ENCODE peak calls at places on chromosomes 5 and 9, in four cellular contexts. One of them, this sample, is unnamed.
A peak's percentile ranks its signal among the peaks of the same experiment; 100 is the strongest.

GRCh38 chr9:136769710-136770191 is 5.4 kb upstream of the LCN15 start:
- DNase-seq in SK-N-SH: peak; percentile 96
- DNase-seq in GM23338: peak; percentile 90
- DNase-seq in A549: peak; percentile 72
- DNase-seq in this sample: no peak

GRCh38 chr9:4967521-4967920 is 17.6 kb upstream of the JAK2 start:
- DNase-seq in SK-N-SH: no peak
- DNase-seq in GM23338: no peak
- DNase-seq in A549: no peak
- DNase-seq in this sample: no peak

GRCh38 chr9:130368631-130369103 is 76.1 kb upstream of the ASS1 start:
- DNase-seq in SK-N-SH: no peak
- DNase-seq in GM23338: no peak
- DNase-seq in A549: no peak
- DNase-seq in this sample: no peak

GRCh38 chr5:136615251-136615650 is 249.9 kb upstream of the TRPC7 start:
- DNase-seq in SK-N-SH: no peak
- DNase-seq in GM23338: no peak
- DNase-seq in A549: no peak
- DNase-seq in this sample: no peak

GRCh38 chr9:130078547-130078946 is 24.8 kb downstream of the GPR107 start:
- DNase-seq in SK-N-SH: no peak
- DNase-seq in GM23338: no peak
- DNase-seq in A549: no peak
- DNase-seq in this sample: no peak

GRCh38 chr5:147576646-147577535 is 67.0 kb upstream of the DPYSL3 start:
- DNase-seq in SK-N-SH: peak; percentile 49
- DNase-seq in GM23338: peak; percentile 77
- DNase-seq in A549: peak; percentile 12
- DNase-seq in this sample: peak; percentile 24

GRCh38 chr5:72231989-72232703 is 87.9 kb downstream of the MRPS27 start:
- DNase-seq in SK-N-SH: no peak
- DNase-seq in GM23338: no peak
- DNase-seq in A549: no peak
- DNase-seq in this sample: no peak

GRCh38 chr5:22918511-22918910 is 65.4 kb upstream of the CDH12 start:
- DNase-seq in SK-N-SH: no peak
- DNase-seq in GM23338: no peak
- DNase-seq in A549: no peak
- DNase-seq in this sample: no peak

GRCh38 chr9:98823666-98824334 is 16.3 kb downstream of the GALNT12 start:
- DNase-seq in SK-N-SH: no peak
- DNase-seq in GM23338: no peak
- DNase-seq in A549: no peak
- DNase-seq in this sample: no peak

GRCh38 chr5:178486305-178486704 is 103.9 kb downstream of the COL23A1 start:
- DNase-seq in SK-N-SH: no peak
- DNase-seq in GM23338: no peak
- DNase-seq in A549: no peak
- DNase-seq in this sample: no peak

GRCh38 chr9:114046876-114047275 is 31.2 kb downstream of the AMBP start:
- DNase-seq in SK-N-SH: no peak
- DNase-seq in GM23338: no peak
- DNase-seq in A549: no peak
- DNase-seq in this sample: no peak

GRCh38 chr9:77848897-77849296 is 182.7 kb downstream of the GNAQ start:
- DNase-seq in SK-N-SH: no peak
- DNase-seq in GM23338: no peak
- DNase-seq in A549: peak; percentile 47
- DNase-seq in this sample: no peak

GRCh38 chr5:83145882-83146331 is 68.6 kb downstream of the XRCC4 start:
- DNase-seq in SK-N-SH: no peak
- DNase-seq in GM23338: no peak
- DNase-seq in A549: no peak
- DNase-seq in this sample: no peak

GRCh38 chr5:105407190-105407589 is 1844.6 kb upstream of the NUDT12 start:
- DNase-seq in SK-N-SH: no peak
- DNase-seq in GM23338: peak; percentile 17
- DNase-seq in A549: no peak
- DNase-seq in this sample: no peak

GRCh38 chr5:633521-633955 is 21.4 kb downstream of the CEP72 start:
- DNase-seq in SK-N-SH: no peak
- DNase-seq in GM23338: peak; percentile 23
- DNase-seq in A549: no peak
- DNase-seq in this sample: no peak

GRCh38 chr5:177447611-177448243 is 1.1 kb downstream of the PRR7 start:
- DNase-seq in SK-N-SH: peak; percentile 77
- DNase-seq in GM23338: peak; percentile 84
- DNase-seq in A549: peak; percentile 88
- DNase-seq in this sample: peak; percentile 72

GRCh38 chr9:101543098-101543735 is 9.6 kb downstream of the RNF20 start:
- DNase-seq in SK-N-SH: no peak
- DNase-seq in GM23338: no peak
- DNase-seq in A549: no peak
- DNase-seq in this sample: no peak

GRCh38 chr5:73088026-73088425 is 32.3 kb upstream of the TMEM171 start:
- DNase-seq in SK-N-SH: no peak
- DNase-seq in GM23338: no peak
- DNase-seq in A549: no peak
- DNase-seq in this sample: no peak

GRCh38 chr5:31194458-31194808 is 947 bp downstream of the CDH6 start:
- DNase-seq in SK-N-SH: no peak
- DNase-seq in GM23338: no peak
- DNase-seq in A549: no peak
- DNase-seq in this sample: no peak

GRCh38 chr9:35603506-35603985 is 1.5 kb upstream of the TESK1 start:
- DNase-seq in SK-N-SH: peak; percentile 43
- DNase-seq in GM23338: peak; percentile 9
- DNase-seq in A549: no peak
- DNase-seq in this sample: no peak

GRCh38 chr9:101486693-101487442 is 46.8 kb upstream of the RNF20 start:
- DNase-seq in SK-N-SH: peak; percentile 86
- DNase-seq in GM23338: peak; percentile 93
- DNase-seq in A549: peak; percentile 73
- DNase-seq in this sample: no peak

GRCh38 chr5:80713640-80714039 is 58.9 kb upstream of the DHFR start:
- DNase-seq in SK-N-SH: no peak
- DNase-seq in GM23338: no peak
- DNase-seq in A549: no peak
- DNase-seq in this sample: no peak

GRCh38 chr5:36457511-36458260 is 148.7 kb upstream of the SLC1A3 start:
- DNase-seq in SK-N-SH: no peak
- DNase-seq in GM23338: peak; percentile 30
- DNase-seq in A549: no peak
- DNase-seq in this sample: no peak

GRCh38 chr5:145464194-145464593 is 370.9 kb downstream of the PRELID2 start:
- DNase-seq in SK-N-SH: no peak
- DNase-seq in GM23338: no peak
- DNase-seq in A549: no peak
- DNase-seq in this sample: no peak

GRCh38 chr5:145466533-145466932 is 368.6 kb downstream of the PRELID2 start:
- DNase-seq in SK-N-SH: no peak
- DNase-seq in GM23338: no peak
- DNase-seq in A549: no peak
- DNase-seq in this sample: no peak

GRCh38 chr5:145462525-145462924 is 372.6 kb downstream of the PRELID2 start:
- DNase-seq in SK-N-SH: no peak
- DNase-seq in GM23338: no peak
- DNase-seq in A549: no peak
- DNase-seq in this sample: no peak

GRCh38 chr5:145463634-145464033 is 371.5 kb downstream of the PRELID2 start:
- DNase-seq in SK-N-SH: no peak
- DNase-seq in GM23338: no peak
- DNase-seq in A549: no peak
- DNase-seq in this sample: no peak

DNA sequence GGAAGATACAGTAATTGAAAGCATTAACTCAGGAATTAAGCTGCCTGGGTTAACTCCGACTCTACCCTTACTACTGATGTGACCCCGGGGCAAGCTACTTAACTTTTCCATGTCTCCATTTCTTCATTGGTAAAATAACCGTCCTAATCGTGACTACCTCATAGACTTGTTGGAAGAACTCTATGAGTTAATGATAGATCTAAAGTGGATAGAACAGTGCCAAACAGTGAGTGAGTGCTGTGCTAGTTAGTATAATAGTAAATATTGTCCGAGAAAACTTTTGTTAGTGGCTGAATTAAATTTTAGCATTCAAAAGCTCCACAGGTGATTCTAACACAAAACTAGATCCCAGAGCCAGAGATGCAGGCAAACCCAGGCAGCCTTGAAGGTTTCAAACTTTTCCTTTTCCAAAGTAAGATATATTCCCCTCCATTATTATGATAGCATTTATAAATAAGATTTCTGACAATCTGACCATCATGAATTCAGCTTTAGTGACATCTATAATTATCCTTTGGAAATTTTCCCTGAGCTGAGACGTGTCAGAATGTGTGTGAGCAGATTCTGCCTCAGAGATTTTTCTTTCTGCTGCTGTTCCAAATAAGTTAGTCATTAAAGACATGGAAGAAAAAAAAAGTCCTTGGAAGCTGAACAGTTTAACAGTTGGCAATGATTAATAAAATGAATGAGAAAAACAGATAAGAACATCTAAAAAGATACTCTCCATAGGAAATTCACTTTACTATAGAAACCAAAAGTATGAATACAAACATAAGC is 369.5 kb downstream of the PRELID2 start:
- DNase-seq in SK-N-SH: no peak
- DNase-seq in GM23338: no peak
- DNase-seq in A549: no peak
- DNase-seq in this sample: no peak
- TF ChIP-seq REST in SK-N-SH: no peak
- TF ChIP-seq REST in GM23338: no peak
- TF ChIP-seq REST in A549: no peak
- TF ChIP-seq REST in this sample: no peak

GRCh38 chr9:93024646-93024910 is 33.9 kb upstream of the SUSD3 start:
- DNase-seq in SK-N-SH: no peak
- DNase-seq in GM23338: no peak
- DNase-seq in A549: no peak
- DNase-seq in this sample: no peak

GRCh38 chr9:93027750-93028149 is 30.8 kb upstream of the SUSD3 start:
- DNase-seq in SK-N-SH: no peak
- DNase-seq in GM23338: no peak
- DNase-seq in A549: no peak
- DNase-seq in this sample: no peak

GRCh38 chr9:93026640-93027039 is 31.9 kb upstream of the SUSD3 start:
- DNase-seq in SK-N-SH: no peak
- DNase-seq in GM23338: no peak
- DNase-seq in A549: no peak
- DNase-seq in this sample: no peak

GRCh38 chr9:93024986-93025630 is 33.4 kb upstream of the SUSD3 start:
- DNase-seq in SK-N-SH: no peak
- DNase-seq in GM23338: no peak
- DNase-seq in A549: no peak
- DNase-seq in this sample: no peak

GRCh38 chr9:93025736-93026135 is 32.8 kb upstream of the SUSD3 start:
- DNase-seq in SK-N-SH: no peak
- DNase-seq in GM23338: no peak
- DNase-seq in A549: no peak
- DNase-seq in this sample: no peak
- TF ChIP-seq CTCF in SK-N-SH: no peak
- TF ChIP-seq CTCF in GM23338: no peak
- TF ChIP-seq CTCF in A549: no peak
- TF ChIP-seq CTCF in this sample: no peak

GRCh38 chr5:139600336-139600949 is 39.3 kb downstream of the UBE2D2 start:
- DNase-seq in SK-N-SH: no peak
- DNase-seq in GM23338: no peak
- DNase-seq in A549: peak; percentile 39
- DNase-seq in this sample: no peak

GRCh38 chr5:139601429-139601828 is 40.3 kb downstream of the UBE2D2 start:
- DNase-seq in SK-N-SH: no peak
- DNase-seq in GM23338: no peak
- DNase-seq in A549: no peak
- DNase-seq in this sample: no peak

DNA sequence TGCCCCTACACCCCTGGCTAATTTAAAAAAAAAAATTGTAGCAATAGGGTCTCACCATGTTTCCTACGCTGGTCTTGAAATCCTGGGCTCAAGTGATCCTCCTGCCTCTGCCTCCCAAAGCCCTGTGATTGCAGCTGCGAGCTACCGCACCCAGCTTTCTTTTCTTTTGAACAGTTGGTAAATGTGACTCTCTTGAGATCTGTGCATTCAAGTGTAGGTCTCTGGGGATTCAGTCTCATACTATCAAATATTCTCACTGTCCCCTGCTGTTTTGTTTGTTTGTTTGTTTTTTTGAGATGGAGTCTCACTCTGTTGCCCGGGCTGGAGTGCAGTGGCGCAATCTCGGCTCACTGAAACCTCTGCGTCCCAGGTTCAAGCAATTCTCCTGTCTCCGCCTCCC is 42.3 kb upstream of the CXXC5 start:
- DNase-seq in SK-N-SH: no peak
- DNase-seq in GM23338: no peak
- DNase-seq in A549: no peak
- DNase-seq in this sample: no peak
- TF ChIP-seq REST in SK-N-SH: no peak
- TF ChIP-seq REST in GM23338: no peak
- TF ChIP-seq REST in A549: no peak
- TF ChIP-seq REST in this sample: no peak

GRCh38 chr5:173590436-173591299 is 25.8 kb downstream of the BOD1 start:
- DNase-seq in SK-N-SH: no peak
- DNase-seq in GM23338: no peak
- DNase-seq in A549: no peak
- DNase-seq in this sample: no peak

GRCh38 chr5:173595826-173596225 is 20.6 kb downstream of the BOD1 start:
- DNase-seq in SK-N-SH: no peak
- DNase-seq in GM23338: no peak
- DNase-seq in A549: no peak
- DNase-seq in this sample: no peak

GRCh38 chr5:173591300-173591622 is 25.2 kb downstream of the BOD1 start:
- DNase-seq in SK-N-SH: peak; percentile 47
- DNase-seq in GM23338: no peak
- DNase-seq in A549: no peak
- DNase-seq in this sample: no peak

GRCh38 chr5:173594061-173594460 is 22.4 kb downstream of the BOD1 start:
- DNase-seq in SK-N-SH: no peak
- DNase-seq in GM23338: no peak
- DNase-seq in A549: no peak
- DNase-seq in this sample: no peak

DNA sequence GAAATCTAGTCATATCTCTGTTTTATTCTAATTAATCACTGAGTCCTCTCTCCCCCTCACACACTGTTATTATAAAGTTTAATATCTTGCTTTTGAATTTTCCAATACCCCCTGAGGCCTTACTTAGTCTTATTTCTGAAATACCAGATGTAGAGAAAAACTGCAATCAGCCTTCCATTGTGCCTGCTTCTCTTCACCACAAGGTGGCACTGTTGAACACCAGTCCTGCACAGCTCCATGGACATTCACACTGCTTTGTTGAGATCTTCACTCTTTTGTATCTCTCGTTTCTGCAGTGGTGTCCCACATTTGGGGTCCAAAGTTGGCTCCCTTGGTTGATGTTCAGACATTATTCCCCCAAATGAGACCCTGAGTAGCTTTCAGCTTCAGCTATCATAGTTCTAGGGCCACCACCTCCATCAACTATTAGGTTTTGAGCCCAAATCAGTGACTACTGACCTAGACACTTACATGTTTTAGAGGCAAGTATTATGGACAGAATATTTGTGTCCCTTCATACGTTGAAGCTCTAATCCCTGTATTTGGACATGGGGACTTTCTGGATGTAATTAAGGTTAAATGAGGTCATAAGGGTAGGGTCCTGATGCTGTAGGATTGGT is 24.3 kb downstream of the BOD1 start:
- DNase-seq in SK-N-SH: peak; percentile 35
- DNase-seq in GM23338: peak; percentile 60
- DNase-seq in A549: peak; percentile 21
- DNase-seq in this sample: no peak
- TF ChIP-seq CTCF in SK-N-SH: peak; percentile 64
- TF ChIP-seq CTCF in GM23338: peak; percentile 87
- TF ChIP-seq CTCF in A549: peak; percentile 33
- TF ChIP-seq CTCF in this sample: peak; percentile 71

This sample was measured in Panc1.